ENCODE peak calls at places on chromosomes 11 and 22, in six cellular contexts. O is A549, U is HepG2, T is K562, H is GM12878, R is endothelial cell of umbilical vein. G is an unnamed sample.

GRCh38 chr11:19200410-19201201 is 1.2 kb downstream of the CSRP3 start:
- DNase-seq in O (no peak), U (no peak), T (no peak), H (no peak), R (peak; percentile 63), G (no peak)

GRCh38 chr22:41481131-41481830 is 12.4 kb downstream of the ACO2 start:
- DNase-seq in O (no peak), U (no peak), T (no peak), H (no peak), R (no peak), G (no peak)

GRCh38 chr11:102187416-102188125 is 77.3 kb downstream of the YAP1 start:
- DNase-seq in O (no peak), U (peak; percentile 41), T (no peak), H (no peak), R (no peak), G (no peak)

GRCh38 chr22:36223504-36223903 is 15.8 kb downstream of the APOL2 start:
- DNase-seq in O (no peak), U (no peak), T (no peak), H (no peak), R (no peak), G (no peak)

GRCh38 chr11:85137597-85137996 is 489.5 kb downstream of the DLG2 start:
- DNase-seq in O (no peak), U (no peak), T (no peak), H (no peak), R (no peak), G (no peak)

GRCh38 chr22:43094085-43094484 is 4.9 kb upstream of the TTLL1 start:
- DNase-seq in O (peak; percentile 60), U (peak; percentile 78), T (no peak), H (no peak), R (no peak), G (peak; percentile 67)

GRCh38 chr11:116454951-116455350 is 317.8 kb downstream of the BUD13 start:
- DNase-seq in O (no peak), U (no peak), T (no peak), H (no peak), R (no peak), G (no peak)

GRCh38 chr11:66119348-66120133 is 49.5 kb downstream of the PACS1 start:
- DNase-seq in O (peak; percentile 89), U (peak; percentile 95), T (no peak), H (no peak), R (peak; percentile 71), G (no peak)

GRCh38 chr11:110077866-110078325 is 15.3 kb upstream of the ZC3H12C start:
- DNase-seq in O (no peak), U (peak; percentile 13), T (peak; percentile 19), H (peak; percentile 86), R (peak; percentile 68), G (no peak)

GRCh38 chr11:47507868-47508594 is 44.9 kb downstream of the CELF1 start:
- DNase-seq in O (no peak), U (no peak), T (no peak), H (no peak), R (no peak), G (no peak)
- TF ChIP-seq MYC in O (no peak), U (no peak), T (no peak), H (no peak), R (no peak), G (no peak)

GRCh38 chr11:29005401-29005980 is 897.3 kb downstream of the METTL15 start:
- DNase-seq in O (peak; percentile 22), U (peak; percentile 2), T (no peak), H (no peak), R (no peak), G (peak; percentile 13)
- TF ChIP-seq POLR2A in O (no peak), U (no peak), T (no peak), H (no peak), R (no peak), G (no peak)

GRCh38 chr22:27605390-27605789 is 196.2 kb downstream of the MN1 start:
- DNase-seq in O (no peak), U (no peak), T (no peak), H (no peak), R (no peak), G (no peak)

GRCh38 chr22:27603823-27604190 is 197.7 kb downstream of the MN1 start:
- DNase-seq in O (no peak), U (no peak), T (no peak), H (no peak), R (peak; percentile 69), G (no peak)

GRCh38 chr22:27603111-27603822 is 198.3 kb downstream of the MN1 start:
- DNase-seq in O (no peak), U (no peak), T (no peak), H (no peak), R (no peak), G (no peak)

GRCh38 chr22:27601195-27601594 is 200.4 kb downstream of the MN1 start:
- DNase-seq in O (no peak), U (no peak), T (no peak), H (no peak), R (peak; percentile 33), G (no peak)

DNA sequence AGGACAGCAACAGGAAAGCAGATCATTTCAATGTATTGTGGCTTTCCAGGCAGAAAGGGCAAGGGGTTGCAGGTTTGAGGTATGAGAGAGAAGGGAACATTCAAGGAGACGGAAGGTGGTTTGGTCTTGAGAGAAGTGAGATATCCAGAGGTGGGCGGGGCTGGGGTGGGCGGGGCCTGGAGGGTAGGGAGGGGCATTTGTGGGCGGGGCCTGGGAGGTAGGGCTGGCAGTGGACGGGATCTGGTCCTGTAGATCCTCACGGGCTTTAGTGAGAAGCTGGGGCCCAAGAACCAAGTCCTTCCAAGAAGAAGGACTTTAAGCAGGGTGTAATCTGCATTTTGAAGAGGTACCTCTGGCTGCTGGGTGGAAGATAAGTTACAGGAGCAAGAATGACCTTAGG is 199.2 kb downstream of the MN1 start:
- DNase-seq in O (no peak), U (no peak), T (peak; percentile 87), H (no peak), R (no peak), G (no peak)
- TF ChIP-seq MYC in O (no peak), U (no peak), T (no peak), H (no peak), R (no peak), G (no peak)

GRCh38 chr11:120613264-120614226 is 102.0 kb downstream of the GRIK4 start:
- DNase-seq in O (no peak), U (no peak), T (no peak), H (peak; percentile 83), R (no peak), G (no peak)

GRCh38 chr11:120622189-120622912 is 110.8 kb downstream of the GRIK4 start:
- DNase-seq in O (peak; percentile 4), U (no peak), T (peak; percentile 19), H (no peak), R (no peak), G (peak; percentile 96)

GRCh38 chr11:120612363-120613263 is 101.1 kb downstream of the GRIK4 start:
- DNase-seq in O (peak; percentile 49), U (peak; percentile 45), T (no peak), H (peak; percentile 94), R (peak; percentile 57), G (peak; percentile 44)

GRCh38 chr11:120618399-120618798 is 106.9 kb downstream of the GRIK4 start:
- DNase-seq in O (no peak), U (no peak), T (no peak), H (no peak), R (no peak), G (no peak)
- TF ChIP-seq POLR2A in O (no peak), U (no peak), T (no peak), H (no peak), R (no peak), G (no peak)

GRCh38 chr11:124761301-124762021 is 629 bp downstream of the ESAM start:
- DNase-seq in O (no peak), U (no peak), T (no peak), H (no peak), R (peak; percentile 51), G (no peak)
- TF ChIP-seq MYC in O (no peak), U (no peak), T (no peak), H (no peak), R (no peak), G (no peak)

DNA sequence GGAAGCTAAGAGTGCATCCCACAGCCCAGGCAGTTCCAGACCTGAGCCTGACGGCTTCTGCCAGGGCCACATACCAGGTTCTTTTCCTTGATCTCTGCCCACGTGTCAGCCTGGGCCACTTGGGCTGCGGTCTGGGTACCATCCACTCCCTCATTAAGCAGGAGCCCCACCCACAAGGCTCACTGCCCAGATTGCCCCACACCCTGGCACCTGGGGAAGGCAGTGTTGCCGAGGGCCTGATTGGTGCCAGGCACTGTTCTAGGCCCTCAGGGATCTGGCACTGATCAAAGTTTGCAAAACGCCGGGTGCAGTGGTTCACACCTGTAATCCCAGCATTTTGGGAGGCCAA is 15.4 kb downstream of the GGA1 start:
- DNase-seq in O (no peak), U (no peak), T (no peak), H (no peak), R (no peak), G (no peak)
- TF ChIP-seq POLR2A in O (no peak), U (no peak), T (no peak), H (no peak), R (no peak), G (no peak)

DNA sequence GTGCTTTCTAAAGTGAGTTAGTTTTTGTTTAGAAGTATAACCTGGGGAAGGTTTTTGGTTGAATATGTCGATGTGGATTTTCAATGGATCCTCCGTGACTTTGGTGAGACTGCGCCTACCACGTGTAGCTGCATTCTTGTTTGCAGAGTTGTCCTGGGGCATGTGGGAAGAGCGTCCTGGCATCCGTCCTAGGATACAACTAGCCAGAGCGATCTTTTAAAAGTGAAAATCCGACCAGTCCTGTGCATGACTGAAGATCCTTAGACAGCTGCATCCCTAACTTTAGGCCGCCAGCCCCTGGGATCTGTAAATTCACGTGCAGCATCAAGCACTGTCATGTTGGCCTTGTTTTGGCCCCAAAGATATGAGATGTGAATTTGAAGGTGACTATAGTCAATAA is 22.4 kb upstream of the THY1 start:
- DNase-seq in O (no peak), U (no peak), T (no peak), H (no peak), R (no peak), G (no peak)
- TF ChIP-seq MYC in O (no peak), U (no peak), T (no peak), H (no peak), R (no peak), G (no peak)

G was measured in NB4.